ENCODE peak calls at places on chromosomes 11 and 22, in ten cellular contexts. L is lower leg skin, I is esophagus squamous epithelium, M is pancreas, K is fibroblast of pulmonary artery, W is HCT116, Y is AG09309, U is NB4, X is astrocyte of the spinal cord, O is transverse colon. G is an unnamed sample.

GRCh38 chr11:11567862-11568650 is 53.7 kb downstream of the GALNT18 start:
- DNase-seq in L (no peak), I (no peak), M (no peak), K (no peak), W (peak; percentile 22), Y (no peak), U (no peak), X (peak; percentile 10), O (peak; percentile 29), G (no peak)

GRCh38 chr22:38465673-38466490 is 2.0 kb upstream of the KDELR3 start:
- DNase-seq in L (no peak), I (no peak), M (no peak), K (no peak), W (no peak), Y (no peak), U (no peak), X (no peak), O (peak; percentile 33), G (no peak)

GRCh38 chr11:134950692-134951304 is 538.8 kb upstream of the B3GAT1 start:
- DNase-seq in L (peak; percentile 59), I (no peak), M (no peak), K (peak; percentile 21), W (no peak), Y (no peak), U (no peak), X (peak; percentile 62), O (no peak), G (no peak)

GRCh38 chr11:121654506-121655480 is 202.0 kb upstream of the SORL1-AS1 start:
- DNase-seq in L (no peak), I (no peak), M (no peak), K (peak; percentile 27), W (no peak), Y (no peak), U (no peak), X (no peak), O (no peak), G (no peak)

GRCh38 chr11:1373536-1374214 is 16.1 kb upstream of the BRSK2 start:
- DNase-seq in L (no peak), I (no peak), M (no peak), K (no peak), W (no peak), Y (no peak), U (no peak), X (peak; percentile 2), O (no peak), G (no peak)

GRCh38 chr11:27281276-27281675 is 81.7 kb downstream of the CCDC34 start:
- DNase-seq in L (no peak), I (no peak), M (no peak), K (no peak), W (no peak), Y (no peak), U (no peak), X (no peak), O (no peak), G (no peak)

GRCh38 chr11:70555092-70555491 is 156.8 kb downstream of the CTTN start:
- DNase-seq in L (no peak), I (no peak), M (no peak), K (no peak), W (no peak), Y (no peak), U (no peak), X (no peak), O (no peak), G (no peak)

GRCh38 chr11:63868399-63869064 is 29.6 kb downstream of the MARK2 start:
- DNase-seq in L (no peak), I (no peak), M (no peak), K (no peak), W (no peak), Y (no peak), U (peak; percentile 62), X (no peak), O (no peak), G (no peak)

DNA sequence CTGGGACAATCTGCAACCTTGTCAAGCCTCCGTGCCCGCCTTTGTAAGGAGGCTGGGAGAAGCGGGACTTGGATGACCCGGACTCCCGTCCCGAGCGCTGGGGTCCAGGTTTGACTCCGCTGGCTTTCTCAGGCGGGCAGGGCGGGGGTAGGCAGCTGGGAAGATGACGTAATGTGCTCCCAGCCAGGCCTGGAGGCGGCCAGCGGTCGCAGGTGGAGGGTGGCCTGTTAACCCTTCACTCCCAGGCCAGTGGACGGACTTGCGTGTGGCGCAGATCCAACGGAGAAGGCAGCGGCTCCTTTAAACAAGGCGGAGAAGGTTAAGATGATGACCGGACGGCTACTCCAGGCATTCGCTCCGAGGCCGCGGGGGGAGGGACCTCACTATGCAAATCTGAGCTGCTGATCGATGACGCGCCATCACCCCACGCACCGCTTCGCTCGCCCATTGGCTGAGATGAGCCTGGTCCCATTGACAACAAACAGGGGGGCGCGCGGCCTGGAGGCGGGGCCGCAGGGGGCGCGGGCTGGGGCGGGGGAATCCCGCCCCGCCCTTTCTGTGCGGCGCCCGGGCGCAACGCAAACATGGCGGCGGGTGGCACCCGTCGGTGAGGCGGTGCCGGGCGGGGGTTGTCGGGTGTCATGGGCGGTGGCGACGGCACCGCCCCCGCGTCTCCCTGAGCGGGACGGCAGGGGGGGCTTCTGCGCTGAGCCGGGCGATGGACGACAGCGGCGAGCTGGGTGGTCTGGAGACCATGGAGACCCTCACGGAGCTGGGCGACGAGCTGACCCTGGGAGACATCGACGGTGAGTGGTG is at the start of gene SREBF2:
- DNase-seq in L (peak; percentile 100), I (peak; percentile 99), M (peak; percentile 100), K (peak; percentile 100), W (peak; percentile 99), Y (peak; percentile 95), U (peak; percentile 100), X (peak; percentile 100), O (peak; percentile 100), G (peak; percentile 100)
- TF ChIP-seq CTCF in L (no peak), I (no peak), M (no peak), K (no peak), W (no peak), Y (no peak), U (no peak), X (no peak), O (no peak), G (no peak)

GRCh38 chr11:73404506-73405145 is 28.4 kb downstream of the RELT start:
- DNase-seq in L (peak; percentile 52), I (no peak), M (no peak), K (no peak), W (no peak), Y (no peak), U (no peak), X (no peak), O (no peak), G (no peak)

GRCh38 chr11:73405146-73405510 is 28.9 kb downstream of the RELT start:
- DNase-seq in L (peak; percentile 42), I (no peak), M (no peak), K (no peak), W (no peak), Y (no peak), U (no peak), X (no peak), O (no peak), G (no peak)

GRCh38 chr11:73403541-73403940 is 27.3 kb downstream of the RELT start:
- DNase-seq in L (peak; percentile 76), I (no peak), M (no peak), K (no peak), W (no peak), Y (no peak), U (no peak), X (no peak), O (no peak), G (no peak)

GRCh38 chr11:73402834-73403185 is 26.6 kb downstream of the RELT start:
- DNase-seq in L (no peak), I (no peak), M (no peak), K (peak; percentile 29), W (no peak), Y (no peak), U (peak; percentile 60), X (peak; percentile 18), O (no peak), G (no peak)

DNA sequence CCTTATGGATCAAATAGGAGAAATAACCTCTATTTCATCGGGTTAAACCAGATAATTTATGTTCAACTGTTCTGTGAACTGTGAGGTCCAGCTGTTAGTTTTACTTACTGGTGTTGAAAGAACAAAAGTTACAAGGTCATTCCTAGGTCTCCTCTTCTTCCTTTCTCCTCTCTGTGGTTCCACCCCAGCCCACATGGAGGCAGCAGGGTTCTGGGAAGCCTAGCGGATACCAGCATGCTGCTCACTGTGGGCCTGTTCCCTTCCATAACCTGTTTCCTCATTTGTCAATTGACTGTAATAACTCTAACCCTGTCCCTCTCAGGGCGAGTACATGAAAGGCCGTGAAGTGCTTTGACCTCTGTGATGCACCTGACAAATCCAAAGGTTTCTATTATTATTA is 27.8 kb downstream of the RELT start:
- DNase-seq in L (peak; percentile 87), I (no peak), M (no peak), K (peak; percentile 72), W (peak; percentile 28), Y (no peak), U (peak; percentile 67), X (peak; percentile 29), O (peak; percentile 49), G (no peak)
- H3K4me3 ChIP-seq in L (no peak overlapping the region), I (no peak overlapping the region), M (no peak overlapping the region), K (no peak overlapping the region), W (no peak overlapping the region), Y (no peak overlapping the region), U (no peak overlapping the region), X (no peak overlapping the region), O (no peak overlapping the region), G (no peak overlapping the region)

DNA sequence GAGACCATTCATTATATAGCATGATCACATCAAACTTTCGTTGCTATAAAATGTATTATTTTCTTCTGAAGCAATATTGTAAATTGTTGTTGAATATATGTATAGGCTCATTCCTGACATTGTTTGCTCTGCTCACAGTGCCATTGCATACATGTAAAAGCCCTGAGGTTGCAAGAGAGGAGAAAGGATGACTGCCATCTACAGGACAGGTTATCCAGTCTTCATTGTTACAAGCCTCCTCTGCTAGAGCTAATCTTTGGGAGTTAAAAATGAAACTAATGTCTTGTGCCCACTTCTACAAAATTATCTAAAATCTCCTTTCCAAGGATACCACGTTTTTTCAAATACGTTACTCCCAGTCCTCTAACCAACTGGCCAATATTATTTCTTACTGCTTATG is 16.4 kb upstream of the OR5AL1 start:
- DNase-seq in L (no peak), I (no peak), M (no peak), K (no peak), W (no peak), Y (no peak), U (peak; percentile 6), X (no peak), O (no peak), G (no peak)
- TF ChIP-seq CTCF in L (no peak), I (no peak), M (no peak), K (no peak), W (no peak), Y (no peak), U (no peak), X (no peak), O (no peak), G (no peak)

GRCh38 chr11:65655570-65656332 is 7.0 kb downstream of the RELA start:
- DNase-seq in L (no peak), I (no peak), M (no peak), K (no peak), W (no peak), Y (no peak), U (no peak), X (no peak), O (peak; percentile 8), G (no peak)

GRCh38 chr11:65652511-65653228 is 10.0 kb downstream of the RELA start:
- DNase-seq in L (peak; percentile 99), I (no peak), M (peak; percentile 89), K (peak; percentile 96), W (peak; percentile 71), Y (peak; percentile 71), U (peak; percentile 95), X (peak; percentile 95), O (peak; percentile 96), G (peak; percentile 93)

GRCh38 chr11:65651589-65652510 is 10.9 kb downstream of the RELA start:
- DNase-seq in L (no peak), I (no peak), M (peak; percentile 41), K (peak; percentile 43), W (no peak), Y (no peak), U (peak; percentile 15), X (peak; percentile 33), O (peak; percentile 82), G (peak; percentile 68)

GRCh38 chr11:65654375-65655349 is 8.1 kb downstream of the RELA start:
- DNase-seq in L (peak; percentile 79), I (no peak), M (no peak), K (no peak), W (no peak), Y (no peak), U (no peak), X (no peak), O (peak; percentile 8), G (no peak)

GRCh38 chr11:65653229-65654225 is 9.2 kb downstream of the RELA start:
- DNase-seq in L (peak; percentile 88), I (no peak), M (peak; percentile 42), K (peak; percentile 17), W (no peak), Y (no peak), U (no peak), X (no peak), O (peak; percentile 69), G (no peak)
- H3K4me3 ChIP-seq in L (no peak overlapping the region), I (peak overlapping the region; percentile 38), M (peak overlapping the region; percentile 28), K (peak overlapping the region; percentile 59), W (peak overlapping the region; percentile 51), Y (peak overlapping the region; percentile 50), U (peak overlapping the region; percentile 33), X (no peak overlapping the region), O (no peak overlapping the region), G (peak overlapping the region; percentile 34)

G was measured in right atrium auricular region.